ENCODE peak calls at places on chromosomes 1 and 21, in four cellular contexts. B, M, V and L are unnamed samples.
A peak's percentile ranks its signal among the peaks of the same experiment; 100 is the strongest.

GRCh38 chr1:203252678-203253077 is 23.2 kb upstream of the CHIT1 start:
- DNase-seq in B (no peak), M (no peak), V (no peak), L (no peak)

GRCh38 chr1:201633811-201634210 is 94.9 kb downstream of the NAV1 start:
- DNase-seq in B (no peak), M (no peak), V (no peak), L (no peak)

GRCh38 chr1:63713627-63714481 is 60.0 kb upstream of the ROR1 start:
- DNase-seq in B (no peak), M (no peak), V (no peak), L (no peak)

GRCh38 chr1:76219589-76219914 is 145.0 kb downstream of the ST6GALNAC3 start:
- DNase-seq in B (no peak), M (no peak), V (no peak), L (no peak)

GRCh38 chr1:219086956-219087469 is 86.7 kb upstream of the LYPLAL1 start:
- DNase-seq in B (no peak), M (no peak), V (no peak), L (no peak)

GRCh38 chr1:30283199-30283962 is 440.0 kb downstream of the MATN1 start:
- DNase-seq in B (no peak), M (no peak), V (no peak), L (no peak)

GRCh38 chr1:9778905-9779304 is 44.9 kb downstream of the CLSTN1 start:
- DNase-seq in B (no peak), M (no peak), V (no peak), L (no peak)

GRCh38 chr1:230306158-230306557 is 120.0 kb downstream of the PGBD5 start:
- DNase-seq in B (no peak), M (no peak), V (no peak), L (no peak)

GRCh38 chr1:53582211-53583020 is 123.2 kb downstream of the DMRTB1 start:
- DNase-seq in B (no peak), M (no peak), V (peak; percentile 42), L (no peak)

GRCh38 chr1:64437453-64437852 is 32.5 kb upstream of the CACHD1 start:
- DNase-seq in B (no peak), M (no peak), V (no peak), L (no peak)

DNA sequence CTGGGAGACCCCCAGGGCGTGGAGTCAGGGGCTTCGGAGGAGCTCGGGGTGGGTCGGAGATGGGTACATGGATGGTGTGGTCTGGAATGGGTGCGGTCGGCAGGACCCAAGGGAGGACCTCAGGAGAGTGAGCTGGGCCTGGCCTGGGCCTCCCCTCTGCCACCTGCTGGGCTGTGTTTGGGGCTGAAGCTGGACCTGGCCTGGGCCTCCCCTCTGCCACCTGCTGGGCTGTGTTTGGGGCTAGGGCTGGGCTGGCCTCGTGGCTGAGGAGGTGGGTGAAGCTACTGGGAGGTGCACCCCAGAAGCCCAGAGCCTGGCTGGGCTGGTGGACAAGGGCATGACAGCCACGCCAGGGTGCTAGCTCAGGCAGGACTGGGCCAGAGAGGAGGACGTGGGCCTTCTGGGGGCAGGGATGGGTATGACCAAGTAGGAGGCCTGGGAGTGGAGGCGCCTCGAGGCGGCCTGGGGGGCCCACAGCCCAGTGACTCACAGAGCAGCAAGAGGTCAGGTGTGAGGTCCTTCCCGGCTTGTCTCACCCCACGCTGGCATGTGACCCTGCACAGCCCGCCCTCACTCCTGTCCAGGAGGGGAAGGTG is 14.5 kb downstream of the SAMD11 start:
- DNase-seq in B (peak; percentile 29), M (no peak), V (peak; percentile 58), L (no peak)
- TF ChIP-seq FOXK2 in B (no peak), M (no peak), V (no peak), L (no peak)

GRCh38 chr1:1283821-1284220 is 3.6 kb downstream of the SCNN1D start:
- DNase-seq in B (no peak), M (peak; percentile 94), V (peak; percentile 64), L (peak; percentile 45)
- TF ChIP-seq FOXK2 in B (no peak), M (no peak), V (no peak), L (no peak)

GRCh38 chr1:6127587-6128163 is 52.4 kb downstream of the CHD5 start:
- DNase-seq in B (no peak), M (no peak), V (peak; percentile 100), L (peak; percentile 99)
- TF ChIP-seq FOXK2 in B (no peak), M (no peak), V (no peak), L (no peak)

GRCh38 chr21:42461185-42461520 is 34.9 kb downstream of the RSPH1 start:
- DNase-seq in B (no peak), M (no peak), V (no peak), L (no peak)
- TF ChIP-seq FOXK2 in B (no peak), M (no peak), V (no peak), L (no peak)